ENCODE peak calls at places on chromosomes 6 and 20, in five cellular contexts. G is fibroblast of pulmonary artery, A is B cell, Q is tibial artery, X is cardiac muscle cell. M is an unnamed sample.

GRCh38 chr6:158072083-158072721 is 90.5 kb downstream of the SYNJ2 start:
- DNase-seq in Q (peak), X (peak), A (peak), G (peak), M (peak)

GRCh38 chr6:13511913-13512717 is 24.7 kb upstream of the GFOD1 start:
- DNase-seq in X (peak), Q (no peak), G (peak), A (no peak), M (no peak)

GRCh38 chr20:36856691-36857635 is 19.0 kb upstream of the TLDC2 start:
- DNase-seq in X (peak), G (peak), A (no peak), Q (no peak), M (no peak)

GRCh38 chr6:24825130-24825630 is 26.5 kb upstream of the ARMH2 start:
- DNase-seq in Q (no peak), A (no peak), G (no peak), X (no peak), M (no peak)

GRCh38 chr6:14518515-14519217 is 401.1 kb downstream of the CD83 start:
- DNase-seq in G (no peak), Q (no peak), X (peak), A (no peak), M (peak)

GRCh38 chr6:22117663-22118062 is 179.2 kb downstream of the PRL start:
- DNase-seq in Q (no peak), A (no peak), G (no peak), X (no peak), M (no peak)

GRCh38 chr20:61698598-61698960 is 367.1 kb downstream of the TAF4 start:
- DNase-seq in G (no peak), X (no peak), Q (no peak), A (no peak), M (no peak)

GRCh38 chr6:38584731-38585130 is 55.0 kb downstream of the BTBD9 start:
- DNase-seq in G (no peak), X (no peak), A (no peak), Q (no peak), M (no peak)

GRCh38 chr6:117534974-117535373 is 52.5 kb downstream of the DCBLD1 start:
- DNase-seq in Q (no peak), G (no peak), X (no peak), A (no peak), M (no peak)

GRCh38 chr20:20938131-20938530 is 168.0 kb downstream of the LINC00237 start:
- DNase-seq in X (no peak), G (no peak), A (no peak), Q (no peak), M (no peak)

GRCh38 chr6:6405997-6406699 is 85.7 kb upstream of the F13A1 start:
- DNase-seq in G (no peak), X (no peak), A (no peak), Q (no peak), M (no peak)

GRCh38 chr6:87921034-87921433 is 126.6 kb upstream of the SPACA1 start:
- DNase-seq in G (no peak), Q (no peak), X (no peak), A (no peak), M (no peak)

GRCh38 chr6:162621246-162621645 is 106.3 kb downstream of the PRKN start:
- DNase-seq in Q (no peak), X (peak), A (no peak), G (peak), M (no peak)

GRCh38 chr6:85008311-85009015 is 244.1 kb upstream of the TBX18 start:
- DNase-seq in G (peak), A (no peak), Q (no peak), X (peak), M (no peak)

GRCh38 chr6:87093651-87094050 is 1.3 kb downstream of the CGA start:
- DNase-seq in A (no peak), X (no peak), G (peak), Q (no peak), M (no peak)

GRCh38 chr6:56370127-56370540 is 122.8 kb upstream of the COL21A1 start:
- DNase-seq in A (no peak), Q (peak), G (peak), X (peak), M (no peak)

GRCh38 chr6:134870677-134871498 is 79.0 kb downstream of the ALDH8A1 start:
- DNase-seq in A (no peak), X (peak), Q (no peak), G (peak), M (no peak)

GRCh38 chr6:79599725-79600259 is 31.3 kb upstream of the SH3BGRL2 start:
- DNase-seq in X (no peak), Q (no peak), A (no peak), G (no peak), M (no peak)

GRCh38 chr20:43238833-43239232 is 49.1 kb upstream of the PTPRT start:
- DNase-seq in Q (no peak), X (peak), A (no peak), G (no peak), M (no peak)

GRCh38 chr6:47097092-47097945 is 55.2 kb upstream of the ADGRF1 start:
- DNase-seq in Q (peak), G (peak), X (peak), A (peak), M (peak)

GRCh38 chr6:159693894-159694545 is 979 bp upstream of the SOD2 start:
- DNase-seq in X (peak), G (peak), A (peak), Q (peak), M (no peak)

GRCh38 chr6:138798028-138798427 is 2.1 kb downstream of the ECT2L start:
- DNase-seq in X (no peak), G (no peak), Q (no peak), A (no peak), M (no peak)

GRCh38 chr6:163717106-163717764 is 302.7 kb downstream of the QKI start:
- DNase-seq in A (no peak), X (no peak), Q (no peak), G (no peak), M (no peak)

GRCh38 chr20:19775353-19776201 is 17.5 kb downstream of the RIN2 start:
- DNase-seq in Q (no peak), X (no peak), A (no peak), G (no peak), M (no peak)

GRCh38 chr6:35586542-35586941 is 73.8 kb upstream of the TULP1 start:
- DNase-seq in A (no peak), X (no peak), G (no peak), Q (no peak), M (no peak)

GRCh38 chr20:2299301-2299700 is 3.5 kb downstream of the TGM3 start:
- DNase-seq in X (peak), Q (peak), G (no peak), A (no peak), M (no peak)

GRCh38 chr6:45970326-45970725 is 45.3 kb downstream of the CLIC5 start:
- DNase-seq in G (no peak), X (no peak), Q (no peak), A (peak), M (no peak)

GRCh38 chr6:5499644-5500306 is 238.5 kb downstream of the FARS2 start:
- DNase-seq in X (no peak), G (peak), Q (no peak), A (no peak), M (no peak)

GRCh38 chr20:51014797-51015722 is 7.8 kb downstream of the KCNG1 start:
- DNase-seq in X (peak), Q (no peak), G (peak), A (no peak), M (no peak)

GRCh38 chr6:29720863-29721262 is 2.4 kb upstream of the HLA-F start:
- DNase-seq in G (no peak), X (no peak), Q (no peak), A (no peak), M (no peak)
- TF ChIP-seq CTCF in G (no peak), X (no peak), Q (no peak), A (no peak), M (no peak)

GRCh38 chr6:16044211-16044643 is 84.7 kb upstream of the MYLIP start:
- DNase-seq in G (no peak), A (no peak), Q (no peak), X (no peak), M (no peak)
- TF ChIP-seq CTCF in G (no peak), A (no peak), Q (no peak), X (no peak), M (no peak)

GRCh38 chr6:108570518-108570917 is 9.8 kb downstream of the FOXO3 start:
- DNase-seq in X (no peak), A (no peak), Q (no peak), G (no peak), M (no peak)
- TF ChIP-seq CTCF in X (peak), A (no peak), Q (no peak), G (no peak), M (peak)

GRCh38 chr6:19322691-19323470 is 514.3 kb upstream of the ID4 start:
- DNase-seq in Q (no peak), A (no peak), X (peak), G (peak), M (no peak)
- TF ChIP-seq CTCF in Q (no peak), A (no peak), X (peak), G (peak), M (no peak)

DNA sequence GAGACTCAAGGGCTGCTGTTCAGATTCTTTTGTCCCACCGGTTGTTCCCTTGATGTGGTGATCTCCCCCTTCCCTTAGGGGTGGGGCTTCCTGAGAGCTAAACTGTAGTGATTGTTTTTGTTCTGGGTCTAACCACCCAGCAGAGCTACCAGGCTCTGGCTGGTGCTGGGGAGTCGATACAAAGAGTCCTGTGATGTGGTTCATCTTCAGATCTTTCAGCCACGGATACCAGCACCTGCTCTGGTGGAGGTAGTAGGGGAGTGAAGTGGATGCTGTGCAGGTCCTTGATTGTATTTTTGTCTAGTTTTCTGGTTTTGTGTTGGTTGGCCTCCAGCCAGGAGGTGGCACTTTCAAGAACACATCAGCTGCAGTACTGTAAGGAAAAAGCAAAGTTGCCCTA is 801.6 kb downstream of the EPHA7 start:
- DNase-seq in Q (no peak), X (no peak), G (no peak), A (no peak), M (no peak)
- TF ChIP-seq CTCF in Q (no peak), X (no peak), G (no peak), A (no peak), M (no peak)

GRCh38 chr6:31058128-31058894 is 48.0 kb downstream of the MUC22 start:
- DNase-seq in G (peak), A (no peak), X (peak), Q (no peak), M (no peak)
- TF ChIP-seq CTCF in G (peak), A (no peak), X (peak), Q (peak), M (peak)

GRCh38 chr20:32672982-32673727 is 586 bp downstream of the C20orf203 start:
- DNase-seq in G (no peak), Q (no peak), X (no peak), A (peak), M (no peak)
- TF ChIP-seq CTCF in G (no peak), Q (no peak), X (no peak), A (no peak), M (no peak)

DNA sequence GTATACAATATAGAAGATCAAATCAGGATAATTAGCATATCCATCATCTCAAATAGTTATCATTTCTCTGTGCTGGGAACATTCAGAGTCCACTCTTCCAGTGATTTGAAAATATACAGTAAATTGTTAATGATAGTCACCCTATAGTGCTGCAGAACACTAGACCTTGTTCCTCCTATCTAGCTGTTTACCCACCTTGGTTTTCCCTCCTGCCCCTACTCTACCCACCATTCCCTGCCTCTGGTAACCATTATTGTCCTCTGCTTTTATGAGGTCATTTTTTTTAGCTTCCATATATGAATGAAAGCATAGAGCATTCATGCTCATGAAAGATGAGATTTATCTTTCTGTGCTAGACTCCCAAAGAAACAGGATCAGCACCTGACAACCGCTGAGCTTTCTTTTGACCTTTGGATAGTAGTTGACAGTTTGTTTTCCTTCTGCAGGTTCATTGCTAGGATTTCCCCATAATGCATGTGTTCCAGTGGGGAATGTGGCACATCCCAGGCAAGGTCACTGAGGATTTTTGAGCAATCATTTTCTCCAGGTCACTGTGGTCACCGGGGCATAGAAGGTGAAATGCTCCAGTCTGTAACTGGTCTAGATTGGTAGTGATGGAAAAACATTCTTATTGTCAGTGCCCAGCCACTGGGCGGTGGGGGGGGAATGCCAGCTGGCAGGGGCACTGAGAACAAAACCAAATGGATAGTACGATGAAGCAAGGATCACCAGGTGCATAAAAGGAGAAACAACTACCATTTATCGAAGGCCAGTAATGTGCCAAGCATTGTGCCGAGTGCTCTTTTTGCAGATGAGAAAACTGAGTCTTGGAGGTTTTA is 33.6 kb upstream of the BCAS1 start:
- DNase-seq in X (no peak), A (no peak), Q (no peak), G (no peak), M (no peak)
- TF ChIP-seq CTCF in X (no peak), A (peak), Q (no peak), G (no peak), M (no peak)

M was measured in D721Med.